ENCODE peak calls at places on chromosomes 13 and 19, in eight cellular contexts. R, H, Z, X, I, W, K and N are unnamed samples.
A peak's percentile ranks its signal among the peaks of the same experiment; 100 is the strongest.

GRCh38 chr19:7831452-7831851 is 1.4 kb downstream of the EVI5L start:
- DNase-seq in R (peak; percentile 42), H (no peak), Z (peak; percentile 86), X (peak; percentile 61), I (peak; percentile 52), W (peak; percentile 41), K (no peak), N (peak; percentile 65)

GRCh38 chr13:50892162-50892944 is 17.2 kb upstream of the RNASEH2B start:
- DNase-seq in R (no peak), H (no peak), Z (no peak), X (no peak), I (no peak), W (no peak), K (no peak), N (no peak)

GRCh38 chr13:37868691-37869505 is 674 bp downstream of the TRPC4 start:
- DNase-seq in R (no peak), H (no peak), Z (peak; percentile 76), X (peak; percentile 65), I (peak; percentile 33), W (peak; percentile 46), K (no peak), N (peak; percentile 30)

GRCh38 chr19:16370671-16371391 is 46.2 kb downstream of the KLF2 start:
- DNase-seq in R (no peak), H (no peak), Z (no peak), X (no peak), I (no peak), W (no peak), K (no peak), N (no peak)

GRCh38 chr13:101127741-101128353 is 288.5 kb downstream of the NALCN start:
- DNase-seq in R (no peak), H (peak; percentile 76), Z (no peak), X (peak; percentile 56), I (peak; percentile 62), W (peak; percentile 66), K (peak; percentile 3), N (no peak)

GRCh38 chr19:41802770-41803169 is 6.4 kb downstream of the CEACAM3 start:
- DNase-seq in R (peak; percentile 33), H (no peak), Z (peak; percentile 3), X (no peak), I (no peak), W (no peak), K (no peak), N (no peak)

GRCh38 chr13:51920267-51920666 is 58.5 kb downstream of the CCDC70 start:
- DNase-seq in R (no peak), H (no peak), Z (peak; percentile 45), X (no peak), I (no peak), W (no peak), K (no peak), N (no peak)

GRCh38 chr19:40530091-40530901 is 46.4 kb upstream of the SHKBP1 start:
- DNase-seq in R (no peak), H (no peak), Z (peak; percentile 91), X (no peak), I (no peak), W (peak; percentile 83), K (no peak), N (peak; percentile 81)

GRCh38 chr19:48651682-48652046 is 5.7 kb upstream of the CA11 start:
- DNase-seq in R (no peak), H (no peak), Z (no peak), X (no peak), I (no peak), W (no peak), K (no peak), N (no peak)